ENCODE peak calls at places on chromosomes 2 and 18, in five cellular contexts. G is prostate gland, Q is transverse colon, E is psoas muscle, Z is thoracic aorta. L is an unnamed sample.

GRCh38 chr2:102436284-102436683 is 13.3 kb downstream of the IL18RAP start:
- DNase-seq in E (no peak), Q (no peak), Z (no peak), G (no peak), L (no peak)

GRCh38 chr18:79411614-79412526 is 16.1 kb downstream of the NFATC1 start:
- DNase-seq in E (no peak), Q (no peak), G (no peak), Z (no peak), L (no peak)

GRCh38 chr2:109453596-109453995 is 160.2 kb downstream of the SEPTIN10 start:
- DNase-seq in E (no peak), Q (peak; percentile 0), Z (no peak), G (no peak), L (no peak)

GRCh38 chr18:22385718-22386117 is 32.0 kb downstream of the CTAGE1 start:
- DNase-seq in Q (no peak), G (no peak), E (no peak), Z (no peak), L (no peak)

GRCh38 chr2:239291505-239292350 is 109.1 kb downstream of the HDAC4 start:
- DNase-seq in Z (no peak), G (no peak), E (no peak), Q (peak; percentile 8), L (no peak)

GRCh38 chr2:95052301-95052700 is 26.8 kb downstream of the MAL start:
- DNase-seq in Q (no peak), Z (no peak), G (no peak), E (no peak), L (no peak)

GRCh38 chr2:112021781-112022231 is 33.3 kb upstream of the TMEM87B start:
- DNase-seq in Z (no peak), E (no peak), G (no peak), Q (no peak), L (no peak)

GRCh38 chr18:61782545-61782944 is 110.3 kb downstream of the RNF152 start:
- DNase-seq in Q (no peak), Z (no peak), E (no peak), G (no peak), L (no peak)

GRCh38 chr2:159101755-159102489 is 133.5 kb downstream of the TANC1 start:
- DNase-seq in Z (no peak), E (no peak), G (no peak), Q (no peak), L (peak; percentile 11)

GRCh38 chr2:159095813-159096212 is 127.4 kb downstream of the TANC1 start:
- DNase-seq in Q (no peak), G (no peak), Z (no peak), E (no peak), L (no peak)

GRCh38 chr2:159096896-159097295 is 128.5 kb downstream of the TANC1 start:
- DNase-seq in Z (no peak), Q (no peak), E (no peak), G (no peak), L (no peak)

GRCh38 chr2:159098374-159098773 is 129.9 kb downstream of the TANC1 start:
- DNase-seq in G (no peak), E (no peak), Q (no peak), Z (no peak), L (no peak)

DNA sequence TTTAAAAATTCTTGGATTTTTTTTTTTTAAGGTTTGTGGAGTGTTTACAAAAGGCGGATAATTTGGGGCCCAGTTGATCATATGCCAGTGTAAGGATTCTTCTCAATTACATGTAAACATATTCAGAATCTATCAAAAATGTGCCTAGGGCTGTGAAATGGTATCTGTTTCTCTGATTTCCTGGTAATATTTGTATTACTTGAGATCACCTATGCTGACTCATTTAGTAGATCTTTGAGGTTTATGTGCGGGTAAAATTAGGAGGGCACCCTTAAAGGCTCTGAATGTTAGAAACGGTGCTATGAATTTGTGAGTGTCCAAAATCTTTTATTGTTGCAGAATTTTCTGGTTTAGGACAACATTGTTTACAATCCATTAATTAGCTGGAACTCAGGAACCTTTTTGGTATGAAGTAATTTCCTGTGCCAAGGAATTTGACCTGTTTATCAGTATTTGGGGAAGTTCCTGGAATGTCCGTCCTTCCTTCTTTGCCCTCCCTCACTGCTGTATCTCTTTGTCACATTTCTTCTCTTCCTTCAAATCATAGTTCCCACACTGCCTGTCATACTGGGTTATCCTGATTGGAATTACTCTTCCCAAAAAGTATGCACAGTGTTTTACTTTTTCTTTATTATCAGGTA is 130.5 kb downstream of the TANC1 start:
- DNase-seq in G (no peak), Z (no peak), E (no peak), Q (no peak), L (no peak)
- H3K27ac ChIP-seq in G (peak overlapping the region; percentile 17), Z (peak overlapping the region; percentile 41), E (no peak overlapping the region), Q (peak overlapping the region; percentile 2), L (no peak overlapping the region)

GRCh38 chr2:207135801-207136457 is 29.8 kb downstream of the KLF7 start:
- DNase-seq in Q (no peak), Z (no peak), E (no peak), G (no peak), L (no peak)
- H3K27ac ChIP-seq in Q (peak overlapping the region; percentile 64), Z (peak overlapping the region; percentile 86), E (peak overlapping the region; percentile 62), G (no peak overlapping the region), L (no peak overlapping the region)

GRCh38 chr18:364221-364620 is 96.4 kb upstream of the THOC1 start:
- DNase-seq in E (no peak), Z (no peak), Q (no peak), G (no peak), L (no peak)

GRCh38 chr18:362914-363295 is 95.1 kb upstream of the THOC1 start:
- DNase-seq in Z (no peak), G (no peak), E (no peak), Q (no peak), L (no peak)

GRCh38 chr18:366466-367053 is 98.7 kb upstream of the THOC1 start:
- DNase-seq in G (no peak), Z (no peak), E (no peak), Q (no peak), L (no peak)

GRCh38 chr18:363327-364115 is 95.7 kb upstream of the THOC1 start:
- DNase-seq in Q (no peak), Z (no peak), E (no peak), G (no peak), L (no peak)

GRCh38 chr18:365651-366050 is 97.8 kb upstream of the THOC1 start:
- DNase-seq in Z (no peak), G (no peak), E (no peak), Q (no peak), L (no peak)
- H3K27ac ChIP-seq in Z (no peak overlapping the region), G (no peak overlapping the region), E (no peak overlapping the region), Q (no peak overlapping the region), L (no peak overlapping the region)

GRCh38 chr18:48789259-48789812 is 161.4 kb downstream of the SMAD7 start:
- DNase-seq in G (no peak), E (no peak), Z (no peak), Q (no peak), L (no peak)

GRCh38 chr18:48791636-48792105 is 159.1 kb downstream of the SMAD7 start:
- DNase-seq in Q (no peak), Z (no peak), E (no peak), G (no peak), L (no peak)

GRCh38 chr18:48790226-48790863 is 160.4 kb downstream of the SMAD7 start:
- DNase-seq in G (no peak), E (peak; percentile 77), Z (peak; percentile 79), Q (no peak), L (no peak)

GRCh38 chr18:48792141-48792540 is 158.6 kb downstream of the SMAD7 start:
- DNase-seq in G (no peak), Q (no peak), E (no peak), Z (no peak), L (no peak)

GRCh38 chr18:48790869-48791635 is 159.7 kb downstream of the SMAD7 start:
- DNase-seq in E (no peak), Q (no peak), Z (no peak), G (no peak), L (no peak)
- H3K27ac ChIP-seq in E (peak overlapping the region; percentile 78), Q (no peak overlapping the region), Z (peak overlapping the region; percentile 93), G (no peak overlapping the region), L (peak overlapping the region; percentile 75)

L was measured in caudate nucleus.